ENCODE peak calls at places on chromosomes 11 and 22, in five cellular contexts. One of them, this sample, is unnamed.

GRCh38 chr22:37990302-37990701 is 5.9 kb upstream of the SOX10 start:
- DNase-seq in T-helper 1 cell: no peak
- DNase-seq in SW 1271: no peak
- DNase-seq in renal cortical epithelial cell: no peak
- DNase-seq in GM23248: no peak
- DNase-seq in this sample: no peak

GRCh38 chr11:108871152-108871551 is 206.3 kb downstream of the DDX10 start:
- DNase-seq in T-helper 1 cell: peak
- DNase-seq in GM23248: peak
- DNase-seq in SW 1271: no peak
- DNase-seq in renal cortical epithelial cell: peak
- DNase-seq in this sample: peak

GRCh38 chr11:123251656-123252344 is 56.8 kb upstream of the CLMP start:
- DNase-seq in renal cortical epithelial cell: no peak
- DNase-seq in SW 1271: no peak
- DNase-seq in T-helper 1 cell: no peak
- DNase-seq in GM23248: peak
- DNase-seq in this sample: no peak

GRCh38 chr11:75350743-75351540 is 519 bp downstream of the ARRB1 start:
- DNase-seq in renal cortical epithelial cell: no peak
- DNase-seq in GM23248: peak
- DNase-seq in T-helper 1 cell: peak
- DNase-seq in SW 1271: no peak
- DNase-seq in this sample: no peak

GRCh38 chr11:29452131-29452530 is 564.7 kb downstream of the KCNA4 start:
- DNase-seq in T-helper 1 cell: no peak
- DNase-seq in GM23248: peak
- DNase-seq in SW 1271: no peak
- DNase-seq in renal cortical epithelial cell: peak
- DNase-seq in this sample: peak

GRCh38 chr11:70527046-70527395 is 128.7 kb downstream of the CTTN start:
- DNase-seq in T-helper 1 cell: no peak
- DNase-seq in renal cortical epithelial cell: no peak
- DNase-seq in SW 1271: no peak
- DNase-seq in GM23248: no peak
- DNase-seq in this sample: no peak

GRCh38 chr11:17600316-17601205 is 53.5 kb downstream of the OTOG start:
- DNase-seq in T-helper 1 cell: no peak
- DNase-seq in SW 1271: no peak
- DNase-seq in renal cortical epithelial cell: no peak
- DNase-seq in GM23248: no peak
- DNase-seq in this sample: no peak

GRCh38 chr11:108135845-108136599 is 14.7 kb downstream of the ACAT1 start:
- DNase-seq in T-helper 1 cell: peak
- DNase-seq in GM23248: peak
- DNase-seq in SW 1271: no peak
- DNase-seq in renal cortical epithelial cell: peak
- DNase-seq in this sample: no peak

GRCh38 chr11:73140213-73141030 is 1.7 kb downstream of the FCHSD2 start:
- DNase-seq in T-helper 1 cell: peak
- DNase-seq in SW 1271: no peak
- DNase-seq in GM23248: peak
- DNase-seq in renal cortical epithelial cell: no peak
- DNase-seq in this sample: no peak

GRCh38 chr11:22711880-22712279 is 45.5 kb downstream of the GAS2 start:
- DNase-seq in T-helper 1 cell: no peak
- DNase-seq in renal cortical epithelial cell: peak
- DNase-seq in SW 1271: no peak
- DNase-seq in GM23248: no peak
- DNase-seq in this sample: no peak

GRCh38 chr22:50674606-50675552 is 2.3 kb downstream of the SHANK3 start:
- DNase-seq in SW 1271: no peak
- DNase-seq in GM23248: peak
- DNase-seq in T-helper 1 cell: no peak
- DNase-seq in renal cortical epithelial cell: peak
- DNase-seq in this sample: no peak

GRCh38 chr22:26053737-26054316 is 115.4 kb upstream of the SEZ6L start:
- DNase-seq in renal cortical epithelial cell: no peak
- DNase-seq in T-helper 1 cell: no peak
- DNase-seq in GM23248: no peak
- DNase-seq in SW 1271: no peak
- DNase-seq in this sample: no peak

GRCh38 chr22:22452211-22452610 is 56.3 kb downstream of the ZNF280B start:
- DNase-seq in GM23248: no peak
- DNase-seq in T-helper 1 cell: no peak
- DNase-seq in renal cortical epithelial cell: no peak
- DNase-seq in SW 1271: no peak
- DNase-seq in this sample: no peak

GRCh38 chr22:46773074-46773473 is 10.6 kb downstream of the TBC1D22A start:
- DNase-seq in renal cortical epithelial cell: no peak
- DNase-seq in T-helper 1 cell: no peak
- DNase-seq in GM23248: no peak
- DNase-seq in SW 1271: no peak
- DNase-seq in this sample: no peak

GRCh38 chr11:61134801-61135257 is 26.4 kb downstream of the VPS37C start:
- DNase-seq in T-helper 1 cell: no peak
- DNase-seq in SW 1271: no peak
- DNase-seq in GM23248: no peak
- DNase-seq in renal cortical epithelial cell: no peak
- DNase-seq in this sample: no peak

GRCh38 chr11:19355601-19356000 is 114.9 kb upstream of the E2F8 start:
- DNase-seq in SW 1271: no peak
- DNase-seq in renal cortical epithelial cell: no peak
- DNase-seq in T-helper 1 cell: no peak
- DNase-seq in GM23248: peak
- DNase-seq in this sample: no peak

GRCh38 chr11:103889679-103890078 is 146.8 kb upstream of the DDI1 start:
- DNase-seq in SW 1271: no peak
- DNase-seq in GM23248: peak
- DNase-seq in T-helper 1 cell: no peak
- DNase-seq in renal cortical epithelial cell: no peak
- DNase-seq in this sample: no peak

GRCh38 chr22:30425616-30426394 is at the start of gene MTFP1:
- DNase-seq in SW 1271: no peak
- DNase-seq in renal cortical epithelial cell: peak
- DNase-seq in GM23248: peak
- DNase-seq in T-helper 1 cell: peak
- DNase-seq in this sample: no peak

GRCh38 chr11:2139691-2140337 is 625 bp upstream of the IGF2 start:
- DNase-seq in renal cortical epithelial cell: no peak
- DNase-seq in SW 1271: no peak
- DNase-seq in T-helper 1 cell: no peak
- DNase-seq in GM23248: no peak
- DNase-seq in this sample: no peak

GRCh38 chr11:116168459-116168787 is 604.4 kb downstream of the BUD13 start:
- DNase-seq in GM23248: no peak
- DNase-seq in SW 1271: no peak
- DNase-seq in renal cortical epithelial cell: no peak
- DNase-seq in T-helper 1 cell: no peak
- DNase-seq in this sample: no peak

GRCh38 chr22:19463491-19464469 is 15.2 kb downstream of the UFD1 start:
- DNase-seq in GM23248: peak
- DNase-seq in SW 1271: no peak
- DNase-seq in renal cortical epithelial cell: peak
- DNase-seq in T-helper 1 cell: no peak
- DNase-seq in this sample: no peak